ENCODE peak calls at places on chromosomes 13 and 19, in five cellular contexts. Z, B, U, M and E are unnamed samples.

GRCh38 chr19:28862238-28862637 is 350.7 kb downstream of the UQCRFS1 start:
- DNase-seq in Z (no peak), B (no peak), M (no peak), U (no peak), E (no peak)

GRCh38 chr13:50707533-50708096 is 135.9 kb downstream of the DLEU7 start:
- DNase-seq in M (no peak), Z (no peak), B (no peak), U (no peak), E (peak)

GRCh38 chr19:8678244-8678807 is 20.3 kb downstream of the ACTL9 start:
- DNase-seq in Z (no peak), B (no peak), U (no peak), M (no peak), E (no peak)

GRCh38 chr19:36679455-36679854 is 8.0 kb upstream of the ZNF567 start:
- DNase-seq in U (no peak), M (no peak), Z (no peak), B (no peak), E (no peak)

GRCh38 chr19:33559996-33560395 is 38.4 kb upstream of the PEPD start:
- DNase-seq in U (no peak), Z (no peak), B (no peak), M (no peak), E (no peak)

GRCh38 chr13:80168089-80168850 is 172.7 kb downstream of the SPRY2 start:
- DNase-seq in U (no peak), M (no peak), Z (no peak), B (no peak), E (peak)

GRCh38 chr13:75480691-75481175 is 1.2 kb downstream of the TBC1D4 start:
- DNase-seq in U (peak), B (no peak), M (peak), Z (peak), E (peak)

GRCh38 chr19:4052993-4053422 is 13.7 kb downstream of the ZBTB7A start:
- DNase-seq in B (no peak), Z (no peak), M (no peak), U (no peak), E (no peak)

GRCh38 chr19:52248256-52248655 is 21.1 kb upstream of the ZNF766 start:
- DNase-seq in M (peak), U (peak), Z (peak), B (peak), E (peak)

GRCh38 chr13:48656621-48657020 is 2.9 kb downstream of the CYSLTR2 start:
- DNase-seq in Z (no peak), U (no peak), B (no peak), M (no peak), E (no peak)

GRCh38 chr13:98981596-98982195 is 3.8 kb upstream of the DOCK9 start:
- DNase-seq in B (no peak), U (no peak), M (no peak), Z (peak), E (no peak)

GRCh38 chr19:2517881-2518601 is 42.1 kb downstream of the GADD45B start:
- DNase-seq in B (peak), M (no peak), Z (no peak), U (no peak), E (no peak)

GRCh38 chr19:18251587-18252369 is 22.5 kb downstream of the IQCN start:
- DNase-seq in Z (peak), U (peak), M (peak), B (peak), E (peak)

GRCh38 chr13:112233256-112233655 is 142.9 kb upstream of the SPACA7 start:
- DNase-seq in M (no peak), B (no peak), Z (no peak), U (no peak), E (no peak)

GRCh38 chr19:18425515-18426415 is 6.6 kb downstream of the SSBP4 start:
- DNase-seq in B (no peak), Z (no peak), U (no peak), M (no peak), E (no peak)

GRCh38 chr13:112325142-112325808 is 50.9 kb upstream of the SPACA7 start:
- DNase-seq in M (no peak), B (no peak), U (no peak), Z (no peak), E (no peak)

GRCh38 chr19:13189600-13189999 is 39.4 kb downstream of the IER2 start:
- DNase-seq in M (no peak), B (no peak), Z (no peak), U (no peak), E (no peak)

GRCh38 chr13:110495881-110496280 is 65.6 kb downstream of the RAB20 start:
- DNase-seq in U (no peak), M (no peak), B (no peak), Z (no peak), E (no peak)